ENCODE peak calls at places on chromosomes 16 and 17, in five cellular contexts. B, P, X, W and I are unnamed samples. For H3K4me1, the result is how much of the 10 kb centered on the place peaks cover.

GRCh38 chr16:27175888-27176287 is 27.4 kb upstream of the KDM8 start:
- DNase-seq in P (no peak), B (no peak), X (no peak), W (no peak), I (no peak)

GRCh38 chr17:10295728-10296343 is 77.0 kb downstream of the MYH13 start:
- DNase-seq in B (peak), X (peak), W (peak), P (peak), I (peak)

GRCh38 chr16:56848955-56849689 is 15.9 kb upstream of the SLC12A3 start:
- DNase-seq in X (peak), W (no peak), B (no peak), P (no peak), I (no peak)

GRCh38 chr17:14737984-14738651 is 437.2 kb downstream of the HS3ST3B1 start:
- DNase-seq in W (peak), P (no peak), B (peak), X (peak), I (peak)

GRCh38 chr17:4599505-4600281 is 15.4 kb downstream of the SMTNL2 start:
- DNase-seq in W (peak), X (peak), P (peak), B (peak), I (no peak)

GRCh38 chr17:15469260-15469659 is 1.8 kb upstream of the CDRT4 start:
- DNase-seq in P (no peak), X (peak), B (no peak), W (no peak), I (no peak)

GRCh38 chr16:51382215-51382614 is 231.1 kb upstream of the SALL1 start:
- DNase-seq in P (no peak), B (no peak), W (no peak), X (no peak), I (peak)

GRCh38 chr16:84788968-84789371 is 30.8 kb upstream of the CRISPLD2 start:
- DNase-seq in W (no peak), P (no peak), X (no peak), B (no peak), I (no peak)

GRCh38 chr16:85485379-85485778 is 127.7 kb upstream of the GSE1 start:
- DNase-seq in P (no peak), B (no peak), X (no peak), W (no peak), I (no peak)

GRCh38 chr17:6682339-6682738 is 30.8 kb downstream of the C17orf100 start:
- DNase-seq in P (no peak), W (no peak), X (no peak), B (no peak), I (no peak)

GRCh38 chr16:14121135-14121534 is 50.0 kb downstream of the MRTFB start:
- DNase-seq in B (no peak), P (no peak), W (no peak), X (no peak), I (no peak)

GRCh38 chr16:81466351-81466960 is 21.8 kb downstream of the CMIP start:
- DNase-seq in W (no peak), X (peak), B (no peak), P (no peak), I (no peak)

GRCh38 chr17:62597920-62598319 is 29.6 kb upstream of the MRC2 start:
- DNase-seq in B (no peak), W (no peak), X (no peak), P (no peak), I (no peak)

GRCh38 chr16:50260206-50261159 is 5.9 kb upstream of the ADCY7 start:
- DNase-seq in B (no peak), X (no peak), W (no peak), P (no peak), I (no peak)

GRCh38 chr17:78819402-78819801 is 21.2 kb downstream of the USP36 start:
- DNase-seq in B (no peak), W (no peak), X (no peak), P (no peak), I (no peak)

GRCh38 chr17:62807812-62808575 is at the start of gene MARCHF10:
- DNase-seq in X (no peak), P (peak), B (peak), W (peak), I (peak)

GRCh38 chr17:69142473-69142802 is 743 bp upstream of the ABCA6 start:
- DNase-seq in X (peak), P (no peak), W (no peak), B (no peak), I (no peak)

GRCh38 chr17:15493031-15493750 is 25.8 kb upstream of the CDRT4 start:
- DNase-seq in X (no peak), W (no peak), B (no peak), P (peak), I (no peak)

GRCh38 chr17:8121531-8122390 is 2.1 kb downstream of the HES7 start:
- DNase-seq in W (peak), P (peak), X (peak), B (peak), I (no peak)

GRCh38 chr17:43814714-43815113 is 18.2 kb downstream of the MPP3 start:
- DNase-seq in P (no peak), W (no peak), B (no peak), X (peak), I (no peak)

GRCh38 chr17:55609737-55610201 is 98.5 kb upstream of the SMIM36 start:
- DNase-seq in B (no peak), X (peak), P (no peak), W (no peak), I (no peak)

GRCh38 chr17:49359990-49360795 is 1.9 kb downstream of the ZNF652 start:
- DNase-seq in P (no peak), B (peak), X (no peak), W (no peak), I (peak)

GRCh38 chr16:28497386-28497785 is 2.9 kb downstream of the APOBR start:
- DNase-seq in W (no peak), X (no peak), P (no peak), B (no peak), I (no peak)
- H3K4me1 ChIP-seq in W (under half), X (under half), P (under half), B (under half), I (under half)

DNA sequence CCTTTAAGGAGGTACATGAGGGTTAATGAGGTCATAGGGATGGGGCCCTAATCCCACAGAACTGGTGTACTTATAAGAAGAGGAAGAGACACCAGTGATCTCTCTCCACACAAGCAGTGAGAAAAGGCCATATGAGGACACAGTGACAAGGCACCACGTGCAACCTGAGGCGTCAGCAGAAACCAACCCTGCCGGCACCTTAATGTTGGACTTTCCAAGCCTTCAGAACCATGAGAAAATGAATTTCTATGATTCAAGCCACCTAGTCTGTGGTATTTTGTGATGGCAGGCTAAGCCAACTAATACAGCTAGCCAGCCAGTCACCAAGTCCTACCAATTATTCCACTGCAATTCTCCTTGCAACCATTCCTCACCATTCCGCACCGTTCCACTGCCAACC is 39.5 kb downstream of the COPRS start:
- DNase-seq in W (no peak), P (no peak), B (no peak), X (no peak), I (peak)
- H4K91ac ChIP-seq in W (no peak), P (no peak), B (no peak), X (no peak), I (no peak)

GRCh38 chr17:29563816-29564215 is 3.0 kb downstream of the ABHD15 start:
- DNase-seq in P (peak), B (no peak), X (no peak), W (no peak), I (no peak)

GRCh38 chr17:29566473-29567361 is at the start of gene ABHD15:
- DNase-seq in P (peak), W (peak), X (peak), B (peak), I (peak)

GRCh38 chr17:29567362-29568330 is 809 bp upstream of the ABHD15 start:
- DNase-seq in X (peak), W (peak), B (peak), P (peak), I (peak)

GRCh38 chr17:29568331-29569244 is at the start of gene TP53I13:
- DNase-seq in P (peak), X (peak), B (peak), W (peak), I (peak)

DNA sequence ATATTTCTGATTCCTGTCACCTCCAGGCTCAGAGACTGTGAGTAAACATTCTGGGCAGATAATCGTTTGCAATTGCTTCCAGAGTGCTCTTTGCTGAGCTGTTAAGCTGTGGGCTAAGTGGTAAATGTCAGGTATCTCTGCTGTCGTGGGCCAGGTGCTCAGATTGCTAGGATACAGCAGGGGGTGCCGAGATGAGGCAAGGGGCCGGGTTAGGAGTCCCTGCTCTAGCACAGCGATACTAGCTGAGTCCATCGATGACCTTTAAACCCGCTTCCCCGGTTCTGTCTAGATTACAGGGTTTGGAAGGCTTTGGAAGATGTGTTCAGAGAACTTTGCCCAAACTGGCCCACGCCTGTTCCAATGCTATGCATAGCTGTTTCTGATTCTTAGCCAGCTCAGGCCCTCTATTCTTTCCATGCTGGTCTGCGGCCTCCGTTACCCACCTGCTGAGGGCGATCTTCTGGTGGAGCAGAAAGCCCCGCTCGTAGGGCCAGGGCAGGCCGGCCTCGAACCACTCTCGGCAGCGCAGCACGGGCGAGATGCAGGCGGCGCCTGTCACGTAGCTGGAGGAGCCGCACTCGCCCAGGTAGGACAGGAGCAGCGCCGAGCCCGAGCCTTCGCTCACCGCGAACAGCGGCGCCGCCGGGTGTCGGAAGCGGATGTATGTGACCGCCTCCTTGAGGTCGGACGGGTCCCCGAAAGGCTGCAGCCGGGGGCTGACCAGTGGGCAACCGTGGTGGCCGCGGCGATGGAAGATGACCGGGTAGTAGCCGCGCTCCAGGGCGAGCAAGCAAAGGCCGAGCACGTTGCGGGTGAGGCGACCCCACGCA is 979 bp downstream of the ABHD15 start:
- DNase-seq in W (peak), B (peak), X (no peak), P (no peak), I (peak)
- H3K4me1 ChIP-seq in W (under half), B (under half), X (under half), P (under half), I (under half)

DNA sequence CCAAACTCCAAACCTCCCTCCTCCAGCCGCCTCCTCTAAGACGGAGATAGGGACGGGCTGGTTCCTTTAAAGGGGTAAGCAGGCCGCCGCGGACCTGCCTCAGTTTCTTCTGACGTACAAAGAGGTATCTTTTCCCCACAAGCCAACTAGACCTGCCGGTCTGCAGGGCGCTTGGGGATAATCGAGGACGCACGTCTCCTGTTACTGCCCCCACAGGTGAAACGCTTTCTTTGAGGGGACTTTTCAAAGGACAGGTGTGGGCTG is 25.1 kb upstream of the RFFL start:
- DNase-seq in B (peak), X (no peak), W (peak), P (peak), I (peak)
- H4K91ac ChIP-seq in B (no peak), X (peak), W (no peak), P (no peak), I (peak)

GRCh38 chr17:1270210-1271019 is at the start of gene BHLHA9:
- DNase-seq in P (no peak), W (no peak), X (no peak), B (peak), I (no peak)
- H3K4me1 ChIP-seq in P (under half), W (under half), X (under half), B (under half), I (under half)

GRCh38 chr17:73533127-73533526 is 111.1 kb downstream of the SDK2 start:
- DNase-seq in B (no peak), X (no peak), W (no peak), P (no peak), I (no peak)
- H4K91ac ChIP-seq in B (no peak), X (no peak), W (no peak), P (peak), I (no peak)

GRCh38 chr17:39781028-39781800 is 43.5 kb downstream of the GRB7 start:
- DNase-seq in P (no peak), W (no peak), B (no peak), X (no peak), I (no peak)
- H3K4me1 ChIP-seq in P (under half), W (under half), B (under half), X (under half), I (under half)